ENCODE peak calls at places on chromosomes 7 and 10, in five cellular contexts. W is nephron progenitor cell; P is cardiac muscle cell; K is NB4; N is activated CD8-positive, alpha-beta T cell treated with anti-CD3 and anti-CD28 coated beads for 36 hours. Q is an unnamed sample.

GRCh38 chr7:22193361-22194016 is 163.5 kb downstream of the RAPGEF5 start:
- DNase-seq in K (no peak), P (peak), W (peak), N (no peak), Q (no peak)

GRCh38 chr10:113108180-113108835 is 158.3 kb downstream of the TCF7L2 start:
- DNase-seq in P (peak), K (peak), W (peak), N (peak), Q (no peak)

GRCh38 chr10:109892885-109893284 is 30.4 kb downstream of the XPNPEP1 start:
- DNase-seq in K (no peak), N (no peak), P (no peak), W (no peak), Q (no peak)

GRCh38 chr10:42753126-42753506 is 29.5 kb upstream of the BMS1 start:
- DNase-seq in P (peak), N (peak), K (peak), W (peak), Q (peak)

GRCh38 chr7:151436446-151437162 is 3.3 kb downstream of the CRYGN start:
- DNase-seq in K (no peak), N (no peak), W (no peak), P (peak), Q (no peak)

GRCh38 chr10:90288403-90288933 is 569.4 kb downstream of the HTR7 start:
- DNase-seq in K (no peak), N (no peak), W (no peak), P (no peak), Q (peak)

GRCh38 chr7:33109758-33110238 is 594 bp upstream of the RP9 start:
- DNase-seq in P (no peak), N (peak), W (no peak), K (peak), Q (no peak)

GRCh38 chr7:7672545-7673239 is 32.1 kb downstream of the UMAD1 start:
- DNase-seq in K (no peak), P (no peak), W (no peak), N (peak), Q (no peak)

GRCh38 chr10:118800920-118801319 is 46.1 kb upstream of the CACUL1 start:
- DNase-seq in P (peak), W (no peak), N (peak), K (peak), Q (peak)

GRCh38 chr7:155837126-155837479 is 24.8 kb upstream of the SHH start:
- DNase-seq in P (no peak), K (no peak), N (no peak), W (no peak), Q (no peak)

GRCh38 chr10:129615921-129616525 is 149.0 kb downstream of the MGMT start:
- DNase-seq in P (no peak), K (no peak), W (no peak), N (no peak), Q (no peak)

GRCh38 chr10:129293991-129294700 is 172.9 kb upstream of the MGMT start:
- DNase-seq in W (no peak), N (no peak), P (peak), K (no peak), Q (no peak)

GRCh38 chr7:1700086-1700485 is 30.0 kb downstream of the ELFN1 start:
- DNase-seq in N (no peak), K (no peak), W (no peak), P (no peak), Q (no peak)

GRCh38 chr7:148866362-148866761 is 17.7 kb downstream of the EZH2 start:
- DNase-seq in K (no peak), W (no peak), N (no peak), P (no peak), Q (no peak)

GRCh38 chr7:279821-280220 is 10.1 kb upstream of the FOXL3 start:
- DNase-seq in K (no peak), W (no peak), N (no peak), P (no peak), Q (no peak)

GRCh38 chr7:118183254-118183585 is 744 bp upstream of the LSM8 start:
- DNase-seq in W (peak), P (no peak), K (no peak), N (peak), Q (peak)

GRCh38 chr7:73626814-73627213 is 2.5 kb upstream of the MLXIPL start:
- DNase-seq in K (no peak), P (no peak), N (no peak), W (no peak), Q (no peak)

GRCh38 chr10:78194539-78195402 is 161.1 kb downstream of the RPS24 start:
- DNase-seq in K (no peak), W (no peak), N (no peak), P (no peak), Q (no peak)

GRCh38 chr7:29471444-29472138 is 92.0 kb upstream of the PRR15 start:
- DNase-seq in P (no peak), K (no peak), W (no peak), N (no peak), Q (no peak)

GRCh38 chr7:148809856-148810255 is 74.2 kb downstream of the EZH2 start:
- DNase-seq in N (no peak), W (no peak), K (no peak), P (no peak), Q (no peak)

GRCh38 chr7:1113548-1113885 is 25.6 kb downstream of the GPER1 start:
- DNase-seq in W (no peak), N (no peak), P (no peak), K (no peak), Q (no peak)

GRCh38 chr7:17275749-17276671 is 22.4 kb upstream of the AHR start:
- DNase-seq in N (no peak), K (no peak), P (no peak), W (no peak), Q (no peak)

GRCh38 chr7:139679731-139680594 is 97.8 kb downstream of the HIPK2 start:
- DNase-seq in K (no peak), P (no peak), N (no peak), W (no peak), Q (no peak)

GRCh38 chr7:46658281-46658680 is 737.2 kb upstream of the IGFBP3 start:
- DNase-seq in N (no peak), W (no peak), K (no peak), P (no peak), Q (no peak)

GRCh38 chr10:2964632-2965296 is 102.6 kb upstream of the PFKP start:
- DNase-seq in K (peak), N (no peak), W (peak), P (peak), Q (no peak)

DNA sequence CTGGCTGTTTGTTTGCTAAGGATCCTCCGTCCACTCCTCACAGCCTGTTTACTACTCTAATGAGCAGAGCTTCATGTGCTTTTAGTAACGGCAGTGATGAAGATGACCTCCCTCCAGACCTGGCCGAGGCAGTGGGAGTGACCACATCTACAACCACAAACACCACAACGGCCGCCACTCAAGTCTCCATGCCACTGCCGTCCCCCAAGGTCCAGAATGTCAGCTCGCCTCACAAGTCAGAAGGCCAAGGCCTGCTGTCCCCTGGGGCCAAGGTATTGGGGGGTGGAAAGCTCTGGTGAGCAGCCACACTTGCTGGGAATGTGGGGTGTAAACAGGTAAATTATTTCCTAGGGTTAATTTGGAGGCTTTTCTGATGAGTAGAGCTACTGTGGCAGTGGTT is 926.4 kb downstream of the IPMK start:
- DNase-seq in K (no peak), W (no peak), N (no peak), P (no peak), Q (no peak)
- TF ChIP-seq CTCF in K (no peak), W (no peak), N (no peak), P (no peak), Q (no peak)

DNA sequence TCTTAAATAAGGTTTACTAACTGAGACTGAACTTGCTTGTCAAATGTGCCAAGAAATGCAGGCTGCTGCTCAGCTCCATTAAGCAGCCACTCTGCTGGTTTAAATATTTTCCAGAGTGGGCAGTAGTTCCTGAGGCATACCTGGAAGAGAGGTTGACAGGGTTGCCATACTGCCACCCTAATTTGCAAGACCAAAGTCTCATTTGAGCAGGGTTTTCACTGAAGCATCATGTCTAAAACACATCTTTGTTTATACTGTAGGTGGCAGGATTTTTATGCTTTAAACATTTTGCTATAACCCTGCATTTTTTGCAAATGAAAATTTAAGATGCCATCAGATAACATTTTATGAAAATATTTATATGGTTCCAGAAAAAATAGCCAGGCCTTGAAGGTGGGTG is 618.0 kb upstream of the LRRTM3 start:
- DNase-seq in K (no peak), N (no peak), W (no peak), P (no peak), Q (no peak)
- TF ChIP-seq CTCF in K (no peak), N (no peak), W (no peak), P (no peak), Q (no peak)

DNA sequence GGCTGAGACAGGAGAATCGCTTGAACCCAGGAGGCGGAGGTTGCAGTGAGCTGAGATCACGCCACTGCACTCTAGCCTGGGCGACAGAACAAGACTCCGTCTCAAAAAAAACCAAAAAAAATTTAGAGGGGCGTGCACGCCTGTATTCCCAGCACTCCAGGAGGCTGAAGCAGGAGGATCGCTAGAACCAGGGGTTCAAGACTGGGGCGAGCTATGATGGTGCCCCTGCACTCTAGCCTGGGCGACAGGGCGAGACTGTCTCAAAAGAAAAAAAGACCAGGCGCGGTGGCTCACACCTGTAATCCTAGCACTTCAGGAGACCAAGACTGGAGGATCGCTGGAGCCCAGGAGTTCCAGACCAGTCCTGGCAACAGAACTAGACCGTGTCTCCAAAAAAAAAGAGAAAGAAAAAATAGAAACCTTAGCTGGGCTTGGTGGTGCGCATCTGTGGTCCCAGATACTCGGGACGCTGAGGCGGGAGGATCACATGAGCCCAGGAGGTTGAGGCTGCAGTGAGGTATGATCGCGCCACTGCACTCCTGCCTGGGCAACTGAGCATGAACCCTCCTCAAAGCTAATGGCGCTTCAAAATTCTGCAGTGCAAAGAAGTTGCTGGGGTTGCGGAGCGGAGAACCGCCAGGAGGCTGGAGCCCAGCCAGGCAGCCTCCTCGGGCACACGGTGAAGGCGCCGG is 382 bp upstream of the MBLAC1 start:
- DNase-seq in P (no peak), N (no peak), K (no peak), W (no peak), Q (no peak)
- TF ChIP-seq CTCF in P (no peak), N (no peak), K (no peak), W (no peak), Q (no peak)

DNA sequence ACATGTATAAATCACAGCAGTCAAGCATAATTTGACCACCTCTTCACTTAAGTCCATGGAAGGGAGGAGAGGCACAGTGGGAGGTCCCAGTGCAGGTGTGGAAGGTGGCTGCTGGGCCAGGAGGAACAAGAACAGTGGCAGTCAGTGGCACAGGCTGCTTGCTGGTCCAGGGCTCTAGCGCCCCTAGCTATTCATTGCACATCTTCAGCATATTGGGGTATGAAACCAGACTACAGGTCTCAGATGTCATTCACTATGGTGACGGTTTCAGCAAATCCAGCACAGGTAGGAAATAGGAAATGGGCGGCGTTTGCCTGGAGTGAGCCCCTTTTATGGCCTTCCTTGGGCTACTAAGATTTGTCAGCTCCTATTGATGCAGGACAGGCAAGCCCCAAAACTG is 609.0 kb downstream of the PARD3 start:
- DNase-seq in K (no peak), P (no peak), N (no peak), W (no peak), Q (peak)
- TF ChIP-seq CTCF in K (no peak), P (no peak), N (no peak), W (no peak), Q (peak)

GRCh38 chr7:28144266-28144665 is 36.3 kb downstream of the JAZF1 start:
- DNase-seq in W (peak), K (no peak), P (peak), N (no peak), Q (no peak)

GRCh38 chr7:28145931-28146330 is 34.7 kb downstream of the JAZF1 start:
- DNase-seq in N (no peak), P (no peak), K (no peak), W (no peak), Q (no peak)

GRCh38 chr7:28145090-28145626 is 35.4 kb downstream of the JAZF1 start:
- DNase-seq in P (no peak), K (no peak), N (no peak), W (no peak), Q (no peak)

GRCh38 chr7:28140964-28141363 is 39.6 kb downstream of the JAZF1 start:
- DNase-seq in K (no peak), W (no peak), N (no peak), P (no peak), Q (no peak)

DNA sequence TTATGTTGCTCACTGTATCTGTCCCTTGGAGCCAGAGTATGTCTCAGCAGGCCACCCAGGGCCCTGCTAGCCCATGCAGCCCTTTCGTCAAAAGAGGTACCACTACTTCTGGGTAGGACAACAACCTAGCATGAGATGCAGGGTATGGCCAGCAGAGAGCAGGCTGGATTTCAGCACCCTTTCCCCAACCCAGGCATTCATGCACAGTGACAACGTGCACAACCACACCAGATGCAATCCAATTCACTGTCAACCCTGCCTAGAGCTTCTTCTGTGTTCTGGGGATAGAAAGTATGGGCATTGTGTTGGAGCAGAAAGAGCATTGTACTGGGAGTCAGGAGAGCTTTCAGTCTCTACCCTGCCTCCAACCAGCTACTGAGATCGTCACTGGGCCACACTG is 37.9 kb downstream of the JAZF1 start:
- DNase-seq in P (no peak), N (peak), W (no peak), K (peak), Q (no peak)
- TF ChIP-seq CTCF in P (no peak), N (no peak), W (no peak), K (peak), Q (no peak)

DNA sequence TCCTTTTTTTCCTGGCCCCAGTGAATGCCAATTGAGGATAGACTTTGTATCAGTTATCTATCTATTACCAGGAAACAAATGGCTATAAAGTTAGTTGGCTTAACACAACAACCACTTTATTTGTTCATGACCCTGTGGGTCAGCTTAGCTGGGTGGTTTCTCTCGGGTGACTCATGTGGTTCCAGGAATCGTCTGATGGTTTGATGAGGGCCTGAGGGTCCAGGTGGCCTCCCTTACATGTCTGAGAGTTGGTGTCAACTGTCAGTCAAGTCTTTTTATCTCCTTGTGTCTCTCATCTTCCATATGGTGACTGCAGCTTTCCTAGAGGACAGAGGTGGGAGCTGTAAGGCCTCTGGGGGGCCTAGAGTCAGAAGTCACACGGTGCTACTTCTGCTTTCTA is 15.3 kb upstream of the MAPK8 start:
- DNase-seq in N (no peak), P (no peak), W (no peak), K (peak), Q (no peak)
- TF ChIP-seq CTCF in N (no peak), P (no peak), W (no peak), K (no peak), Q (no peak)

GRCh38 chr7:150346922-150347321 is 5.5 kb upstream of the RARRES2 start:
- DNase-seq in N (no peak), P (no peak), W (no peak), K (no peak), Q (no peak)

GRCh38 chr7:150356265-150356897 is 12.2 kb upstream of the REPIN1 start:
- DNase-seq in W (no peak), K (peak), N (peak), P (peak), Q (peak)

GRCh38 chr7:150355666-150356059 is 13.0 kb upstream of the REPIN1 start:
- DNase-seq in P (no peak), W (no peak), K (no peak), N (no peak), Q (no peak)

GRCh38 chr7:150357277-150357676 is 11.3 kb upstream of the REPIN1 start:
- DNase-seq in W (no peak), N (peak), K (peak), P (no peak), Q (peak)

GRCh38 chr7:150351587-150352194 is 10.3 kb upstream of the RARRES2 start:
- DNase-seq in W (no peak), P (no peak), K (no peak), N (no peak), Q (no peak)
- TF ChIP-seq CTCF in W (no peak), P (no peak), K (no peak), N (no peak), Q (no peak)

DNA sequence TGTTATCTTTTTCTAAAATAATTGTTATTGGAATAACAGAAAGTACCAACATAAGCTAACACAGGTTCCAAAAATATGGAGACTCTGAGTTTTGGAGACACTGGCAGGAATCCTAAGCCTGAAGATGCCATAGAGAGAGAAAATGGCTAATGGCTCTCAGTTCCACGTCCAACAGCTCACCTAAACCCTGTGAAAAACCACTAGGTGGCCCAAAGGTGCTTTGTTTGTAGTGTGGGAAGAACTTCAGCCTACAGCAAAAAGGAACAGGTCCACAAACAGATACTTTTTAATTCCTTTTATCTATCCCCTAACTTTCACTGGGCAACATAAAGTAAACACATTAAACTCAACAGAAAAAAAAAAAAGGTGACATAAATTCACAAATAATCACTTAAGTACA is 272.3 kb downstream of the SEMA3D start:
- DNase-seq in K (no peak), W (no peak), P (peak), N (no peak), Q (peak)
- TF ChIP-seq CTCF in K (no peak), W (no peak), P (no peak), N (no peak), Q (no peak)

DNA sequence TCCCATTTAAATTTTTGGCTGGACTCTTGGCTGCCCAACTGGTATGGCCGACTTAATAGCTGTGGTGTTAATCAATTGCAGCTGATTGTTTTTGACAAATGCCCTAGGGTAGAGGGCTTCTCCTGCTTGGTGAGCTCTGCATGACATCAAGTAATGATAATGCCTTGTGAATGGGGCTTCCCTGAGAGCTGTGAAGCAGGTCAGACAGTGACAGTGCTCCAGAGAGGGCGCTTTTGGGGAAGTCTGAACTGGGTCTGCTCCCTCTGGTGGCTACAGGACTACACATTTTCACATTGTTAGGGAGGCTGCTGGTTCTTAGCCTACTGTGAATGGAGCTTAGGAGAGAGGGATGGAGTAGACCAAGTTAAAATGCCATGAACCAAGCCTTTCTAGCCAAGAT is 98.8 kb downstream of the SDK1 start:
- DNase-seq in P (peak), K (peak), N (peak), W (peak), Q (peak)
- TF ChIP-seq CTCF in P (peak), K (peak), N (no peak), W (no peak), Q (peak)

Q was measured in GM12865.